ENCODE peak calls at places on chromosome 21, in ten cellular contexts. W is esophagus muscularis mucosa, L is kidney, J is thoracic aorta, P is esophagus squamous epithelium, I is OCI-LY7, Z is lung, G is ovary, C is neural progenitor cell, Q is PC-9. V is an unnamed sample. For H3K4me1, the result is how much of the 10 kb centered on the place peaks cover.

GRCh38 chr21:14050121-14050520 is 160.6 kb downstream of the LIPI start:
- DNase-seq in Q (no peak), I (no peak), J (no peak), W (no peak), L (no peak), C (no peak), G (no peak), P (no peak), Z (no peak), V (no peak)

GRCh38 chr21:34900376-34900775 is 148.7 kb downstream of the RUNX1 start:
- DNase-seq in Q (no peak), W (no peak), P (no peak), C (no peak), J (no peak), G (no peak), Z (no peak), I (no peak), L (no peak), V (no peak)

GRCh38 chr21:34844924-34845238 is 176.1 kb downstream of the CLIC6 start:
- DNase-seq in L (no peak), C (no peak), J (no peak), Q (no peak), P (no peak), Z (no peak), W (no peak), I (peak), G (no peak), V (no peak)

GRCh38 chr21:35779690-35780570 is 280.4 kb downstream of the SETD4 start:
- DNase-seq in Q (no peak), C (no peak), L (no peak), J (no peak), G (no peak), W (no peak), P (no peak), I (no peak), Z (no peak), V (no peak)

GRCh38 chr21:25907573-25908275 is 173.0 kb downstream of the GABPA start:
- DNase-seq in G (no peak), Z (no peak), W (no peak), J (no peak), C (no peak), I (no peak), P (no peak), Q (no peak), L (no peak), V (no peak)

GRCh38 chr21:8992731-8993174 is 1528.6 kb upstream of the TPTE start:
- DNase-seq in Z (no peak), J (no peak), Q (peak), G (no peak), W (peak), L (no peak), C (no peak), P (no peak), I (no peak), V (no peak)

GRCh38 chr21:31630062-31630711 is 29.3 kb upstream of the SOD1 start:
- DNase-seq in W (no peak), L (no peak), G (no peak), C (no peak), I (no peak), Z (peak), P (no peak), Q (peak), J (peak), V (no peak)

GRCh38 chr21:14551741-14552140 is 5.6 kb upstream of the SAMSN1 start:
- DNase-seq in W (no peak), P (no peak), Q (no peak), J (no peak), C (no peak), Z (no peak), L (no peak), G (no peak), I (no peak), V (no peak)

GRCh38 chr21:22791986-22792560 is 1793.9 kb downstream of the NCAM2 start:
- DNase-seq in I (peak), Z (no peak), L (no peak), W (no peak), Q (no peak), P (no peak), G (no peak), C (peak), J (no peak), V (peak)

GRCh38 chr21:45029298-45029967 is 44.9 kb upstream of the ADARB1 start:
- DNase-seq in Q (no peak), G (no peak), P (no peak), W (no peak), L (peak), Z (no peak), C (peak), J (no peak), I (no peak), V (no peak)

GRCh38 chr21:37041706-37042271 is 31.1 kb downstream of the PIGP start:
- DNase-seq in C (peak), L (no peak), Z (no peak), W (no peak), J (no peak), G (no peak), I (no peak), Q (no peak), P (no peak), V (no peak)

GRCh38 chr21:15093216-15093615 is 28.4 kb upstream of the NRIP1 start:
- DNase-seq in Q (no peak), J (no peak), L (no peak), G (no peak), W (no peak), I (no peak), Z (no peak), P (no peak), C (no peak), V (no peak)

GRCh38 chr21:14734191-14734590 is 188.1 kb upstream of the SAMSN1 start:
- DNase-seq in L (no peak), Z (no peak), C (no peak), J (no peak), W (no peak), I (no peak), Q (no peak), G (no peak), P (no peak), V (no peak)

GRCh38 chr21:36854391-36854790 is 112.1 kb downstream of the HLCS start:
- DNase-seq in C (peak), L (no peak), Z (no peak), I (peak), G (no peak), Q (no peak), J (no peak), W (no peak), P (no peak), V (peak)

GRCh38 chr21:16124397-16125130 is 394.8 kb downstream of the USP25 start:
- DNase-seq in L (no peak), J (no peak), Z (no peak), W (no peak), P (no peak), C (no peak), G (peak), Q (peak), I (no peak), V (no peak)

GRCh38 chr21:44793269-44794030 is 8.2 kb downstream of the UBE2G2 start:
- DNase-seq in Z (peak), P (no peak), J (no peak), G (peak), I (peak), Q (no peak), W (no peak), L (no peak), C (peak), V (peak)

GRCh38 chr21:32812035-32812434 is 40.5 kb upstream of the PAXBP1 start:
- DNase-seq in Z (no peak), G (no peak), Q (no peak), I (no peak), W (peak), J (no peak), L (no peak), P (no peak), C (no peak), V (no peak)

GRCh38 chr21:37520801-37521200 is 154.2 kb downstream of the DYRK1A start:
- DNase-seq in I (no peak), P (no peak), C (no peak), Z (no peak), Q (no peak), L (no peak), G (no peak), W (no peak), J (no peak), V (no peak)

DNA sequence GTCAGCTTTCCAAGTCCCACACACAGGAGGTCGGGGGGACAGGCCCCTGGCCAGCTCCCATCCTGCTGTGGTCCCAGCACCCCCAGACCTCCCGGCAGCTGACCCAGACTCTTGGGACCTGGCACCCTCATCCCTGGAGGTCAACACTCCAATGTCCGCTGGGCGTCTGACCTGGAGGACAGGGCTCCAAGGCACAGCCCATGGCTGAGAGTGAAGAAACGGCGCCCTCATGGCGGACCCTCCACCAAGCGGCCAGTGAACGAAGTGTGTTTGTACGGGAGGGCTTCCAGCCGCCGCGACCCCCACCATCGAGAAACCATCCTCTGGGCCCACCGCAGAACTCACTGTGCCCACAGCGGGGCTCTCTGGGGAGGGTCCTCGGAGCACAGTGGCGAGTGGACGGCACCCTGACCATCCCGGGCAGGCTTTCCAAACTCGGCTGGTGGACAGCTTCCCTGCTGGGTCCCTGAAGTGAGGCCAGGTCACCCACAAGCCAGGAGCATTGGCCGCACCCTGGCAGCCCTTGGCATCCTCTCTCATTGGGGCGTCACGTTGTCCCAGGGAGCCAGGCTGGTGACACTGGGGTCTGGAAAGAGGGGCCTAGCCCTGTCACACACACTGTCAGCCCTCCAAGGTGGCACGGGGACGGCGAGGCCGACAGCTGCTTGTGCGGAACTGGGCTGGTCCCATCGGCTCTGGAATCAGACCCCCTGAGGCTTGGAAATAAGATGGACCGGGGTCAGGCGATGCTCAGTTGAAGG is 47.8 kb upstream of the COL6A2 start:
- DNase-seq in I (no peak), G (no peak), Z (no peak), P (no peak), W (peak), C (no peak), L (peak), Q (no peak), J (no peak), V (no peak)
- H3K27ac ChIP-seq in I (no peak), G (peak), Z (peak), P (peak), W (peak), C (no peak), L (peak), Q (peak), J (peak), V (peak)

DNA sequence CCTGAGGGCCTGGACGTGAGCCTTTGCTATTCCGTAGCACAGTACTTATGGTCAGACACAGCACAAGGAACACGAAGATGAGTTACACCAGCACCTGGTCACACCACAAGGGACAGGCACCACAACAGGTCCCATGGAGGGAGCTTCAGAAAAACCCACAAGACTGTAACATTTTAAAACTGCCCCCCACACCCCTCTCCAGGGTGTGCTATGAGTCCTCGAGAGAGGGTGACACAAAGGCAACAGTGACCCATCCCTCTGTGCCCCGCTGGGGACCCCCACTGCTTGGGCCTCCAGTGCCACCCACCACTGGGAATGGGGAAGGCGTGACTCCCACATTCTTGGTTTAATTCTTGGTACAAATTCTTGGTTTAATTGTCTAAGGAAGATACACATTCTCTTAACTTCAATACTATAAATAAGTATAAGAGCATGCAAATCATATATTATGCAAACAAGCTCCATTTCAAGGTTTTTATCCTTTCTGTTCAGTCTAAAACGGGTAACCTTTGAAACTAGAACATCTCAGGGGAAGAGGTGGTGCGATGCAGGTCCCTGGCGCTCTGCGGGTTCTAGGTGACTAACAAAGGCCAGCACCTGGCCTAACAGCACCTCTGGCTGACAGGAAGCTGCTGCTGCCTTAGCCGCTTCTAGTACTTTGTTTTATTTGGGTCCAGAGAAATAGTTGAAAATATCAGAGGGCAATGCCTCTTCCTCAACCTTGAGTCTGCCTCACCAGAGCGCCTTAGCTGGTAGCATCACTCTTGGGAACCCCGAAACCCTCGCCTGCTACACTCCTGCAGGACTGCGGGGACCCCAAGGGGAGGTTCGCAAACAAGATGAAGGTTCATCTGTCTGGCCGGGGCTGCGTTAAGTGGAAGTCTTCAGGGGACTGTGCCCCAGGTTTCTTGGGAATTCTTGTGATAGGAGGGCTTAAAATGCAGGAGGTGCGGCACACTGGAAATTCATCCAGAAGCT is 45.7 kb downstream of the PRDM15 start:
- DNase-seq in G (no peak), C (no peak), Q (no peak), Z (no peak), W (no peak), I (peak), P (no peak), J (no peak), L (no peak), V (no peak)
- H3K4me1 ChIP-seq in G (under half), C (under half), Q (under half), Z (under half), W (under half), I (half or more), P (under half), J (under half), L (under half), V (under half)

DNA sequence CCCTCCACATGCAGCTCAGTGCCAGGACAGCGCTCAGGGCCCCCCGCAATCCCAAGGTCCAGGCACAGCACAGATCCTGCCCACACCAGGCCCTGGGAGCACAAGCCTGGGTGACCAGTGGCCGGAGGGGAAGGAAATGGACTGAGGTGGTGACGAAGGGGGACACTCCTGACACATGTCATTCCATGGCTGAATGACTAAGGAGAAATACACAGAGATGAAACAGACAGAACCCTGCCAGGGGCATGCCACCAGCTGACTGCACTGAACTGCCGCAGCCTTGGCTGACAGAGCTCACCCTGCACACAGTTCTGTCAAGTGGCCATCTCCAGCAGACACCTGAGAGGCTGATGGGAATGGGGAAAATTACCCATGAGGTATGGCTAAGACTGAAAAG is 56.1 kb downstream of the HSF2BP start:
- DNase-seq in C (no peak), P (no peak), W (no peak), L (no peak), Z (no peak), Q (no peak), G (no peak), J (no peak), I (no peak), V (no peak)
- TF ChIP-seq CTCF in C (no peak), P (no peak), W (no peak), L (no peak), Z (no peak), Q (no peak), G (no peak), J (no peak), I (no peak), V (no peak)

GRCh38 chr21:41029573-41029972 is 138.4 kb upstream of the BACE2 start:
- DNase-seq in C (no peak), P (no peak), I (no peak), Q (no peak), L (no peak), Z (no peak), J (no peak), G (no peak), W (no peak), V (no peak)

GRCh38 chr21:41023936-41024335 is 144.0 kb upstream of the BACE2 start:
- DNase-seq in C (no peak), I (no peak), J (no peak), P (no peak), G (no peak), L (no peak), Z (no peak), Q (no peak), W (no peak), V (no peak)

GRCh38 chr21:41024341-41025056 is 143.5 kb upstream of the BACE2 start:
- DNase-seq in C (peak), G (no peak), W (no peak), Q (no peak), I (no peak), J (no peak), P (no peak), Z (no peak), L (no peak), V (no peak)

GRCh38 chr21:41025057-41025390 is 142.9 kb upstream of the BACE2 start:
- DNase-seq in L (no peak), J (no peak), Q (no peak), I (no peak), P (no peak), W (no peak), C (no peak), Z (no peak), G (no peak), V (no peak)
- H3K27ac ChIP-seq in L (no peak), J (no peak), Q (no peak), I (no peak), P (no peak), W (no peak), C (no peak), Z (no peak), G (no peak), V (no peak)

DNA sequence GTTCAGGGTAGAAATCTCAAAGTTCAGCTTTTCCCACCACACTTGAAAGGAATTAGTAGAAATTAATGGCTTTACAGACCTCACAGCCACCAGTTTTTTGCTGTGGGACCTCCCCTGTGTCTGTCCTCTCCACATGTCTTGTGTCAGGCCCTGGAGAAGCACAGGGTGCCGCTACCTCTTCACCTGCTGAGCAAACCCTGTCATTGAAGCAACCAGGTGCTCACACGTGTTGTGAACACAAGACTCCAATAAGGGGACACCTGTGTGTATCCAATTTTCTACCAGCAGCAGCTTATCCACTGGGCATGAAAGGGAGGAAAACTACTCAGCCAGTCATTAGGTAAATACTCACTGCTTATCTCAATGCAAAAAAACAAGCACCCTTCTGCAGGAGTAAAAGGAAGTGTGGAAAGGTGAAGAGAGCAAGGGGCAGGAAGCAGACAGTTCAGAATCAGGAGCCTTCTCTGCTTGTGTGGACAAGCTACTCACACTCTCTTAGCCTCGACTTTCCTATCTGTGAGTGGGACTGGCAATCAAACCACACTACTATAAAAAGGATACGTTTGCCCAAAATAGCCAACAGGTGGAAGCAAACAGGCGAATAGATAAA is 148.8 kb downstream of the ETS2 start:
- DNase-seq in I (peak), L (peak), Q (no peak), Z (no peak), W (no peak), C (no peak), P (no peak), G (no peak), J (no peak), V (no peak)
- H3K4me1 ChIP-seq in I (under half), L (under half), Q (under half), Z (under half), W (under half), C (under half), P (under half), G (under half), J (under half), V (under half)

V was measured in colonic mucosa.